ENCODE peak calls at places on chromosomes 11 and 22, in nine cellular contexts. B is A549, A is stomach, S is transverse colon, U is IMR-90, L is tibial nerve, V is adrenal gland, I is K562, G is sigmoid colon. X is an unnamed sample. For H3K4me1, the result is how much of the 10 kb centered on the place peaks cover.

GRCh38 chr22:27125539-27125938 is 468.2 kb downstream of the MIAT start:
- DNase-seq in B (no peak), A (no peak), S (no peak), U (no peak), L (no peak), V (no peak), I (no peak), G (no peak), X (no peak)

GRCh38 chr11:2462092-2462985 is 17.5 kb downstream of the KCNQ1 start:
- DNase-seq in B (no peak), A (peak), S (no peak), U (no peak), L (no peak), V (peak), I (no peak), G (no peak), X (no peak)

GRCh38 chr22:16988257-16988656 is 19.8 kb downstream of the GAB4 start:
- DNase-seq in B (no peak), A (no peak), S (no peak), U (no peak), L (no peak), V (no peak), I (no peak), G (no peak), X (no peak)

GRCh38 chr11:12472401-12473065 is 95.2 kb downstream of the PARVA start:
- DNase-seq in B (no peak), A (no peak), S (no peak), U (no peak), L (no peak), V (no peak), I (no peak), G (no peak), X (no peak)

GRCh38 chr11:3127706-3128355 is 37.3 kb downstream of the OSBPL5 start:
- DNase-seq in B (no peak), A (no peak), S (no peak), U (no peak), L (no peak), V (no peak), I (no peak), G (no peak), X (no peak)

GRCh38 chr22:48554893-48555552 is 1272.7 kb downstream of the BRD1 start:
- DNase-seq in B (no peak), A (no peak), S (no peak), U (no peak), L (no peak), V (no peak), I (no peak), G (no peak), X (no peak)

GRCh38 chr11:126764221-126764620 is 236.3 kb downstream of the KIRREL3 start:
- DNase-seq in B (peak), A (no peak), S (no peak), U (peak), L (no peak), V (no peak), I (no peak), G (no peak), X (no peak)

GRCh38 chr11:59425131-59425530 is 1.1 kb downstream of the OR5A2 start:
- DNase-seq in B (no peak), A (no peak), S (no peak), U (no peak), L (no peak), V (no peak), I (no peak), G (no peak), X (no peak)

GRCh38 chr11:128521697-128522062 is 65.7 kb downstream of the ETS1 start:
- DNase-seq in B (no peak), A (no peak), S (no peak), U (no peak), L (no peak), V (no peak), I (no peak), G (no peak), X (no peak)

GRCh38 chr11:117096140-117096972 is 1.9 kb downstream of the SIK3 start:
- DNase-seq in B (peak), A (no peak), S (peak), U (no peak), L (no peak), V (no peak), I (peak), G (no peak), X (no peak)

GRCh38 chr22:31247726-31248125 is 35.6 kb downstream of the LIMK2 start:
- DNase-seq in B (no peak), A (no peak), S (no peak), U (no peak), L (no peak), V (no peak), I (no peak), G (no peak), X (no peak)
- H3K4me1 ChIP-seq in B (under half), A (half or more), S (under half), U (under half), L (under half), V (under half), I (under half), G (under half), X (under half)

GRCh38 chr11:63997104-63997700 is 11.0 kb downstream of the OTUB1 start:
- DNase-seq in B (no peak), A (no peak), S (no peak), U (no peak), L (no peak), V (no peak), I (no peak), G (no peak), X (no peak)

GRCh38 chr11:63997801-63998332 is 11.6 kb downstream of the OTUB1 start:
- DNase-seq in B (no peak), A (no peak), S (no peak), U (no peak), L (no peak), V (no peak), I (no peak), G (no peak), X (no peak)

GRCh38 chr11:64000026-64000739 is 13.9 kb downstream of the OTUB1 start:
- DNase-seq in B (no peak), A (peak), S (peak), U (peak), L (peak), V (peak), I (no peak), G (peak), X (peak)

GRCh38 chr11:63999349-64000025 is 13.2 kb downstream of the OTUB1 start:
- DNase-seq in B (peak), A (peak), S (peak), U (no peak), L (no peak), V (peak), I (peak), G (peak), X (peak)

DNA sequence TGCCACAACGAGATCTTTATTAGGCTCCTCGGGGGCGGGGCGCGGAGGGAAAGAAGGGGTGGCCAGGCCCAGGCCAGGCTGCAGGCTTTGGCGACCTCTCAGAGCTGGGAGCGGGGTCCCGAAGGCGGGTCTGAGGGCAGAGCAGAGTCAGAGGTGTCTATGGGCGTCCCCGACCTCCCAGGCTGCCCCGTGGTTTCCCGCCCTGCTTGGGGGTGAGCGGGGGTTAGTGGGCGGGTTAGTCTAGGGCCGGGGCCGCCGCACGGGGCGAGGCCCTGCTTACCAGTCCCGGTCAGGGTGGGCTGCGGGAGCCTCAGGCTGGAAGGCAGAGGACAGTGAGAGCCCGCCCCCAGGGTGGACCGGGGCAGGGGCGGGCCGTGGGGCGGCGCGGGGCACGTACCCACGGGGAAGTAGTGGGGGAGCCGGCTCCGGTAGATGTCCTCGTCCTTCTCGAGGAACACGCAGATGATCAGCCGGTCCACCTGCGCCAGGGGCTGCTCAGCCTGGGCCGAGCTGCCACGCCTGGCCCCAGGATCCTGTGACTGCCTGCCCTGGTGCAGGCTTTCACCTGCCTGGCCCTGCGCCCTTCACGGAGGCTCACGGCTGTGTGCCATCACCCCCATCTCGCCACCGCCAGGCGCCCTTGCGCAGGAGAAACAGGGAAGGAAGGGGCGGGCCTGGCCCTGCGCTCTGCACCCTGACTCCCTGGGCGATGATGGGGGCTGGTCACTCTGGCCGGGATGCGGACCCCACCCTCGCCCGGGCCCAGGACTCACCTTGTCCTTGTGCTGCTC is 12.5 kb downstream of the OTUB1 start:
- DNase-seq in B (peak), A (peak), S (no peak), U (no peak), L (no peak), V (peak), I (no peak), G (no peak), X (no peak)
- TF ChIP-seq POLR2A in B (no peak), A (no peak), S (no peak), U (no peak), L (no peak), V (no peak), I (no peak), G (no peak), X (no peak)

GRCh38 chr22:31637375-31637937 is 24.6 kb downstream of the PISD start:
- DNase-seq in B (no peak), A (no peak), S (no peak), U (no peak), L (no peak), V (no peak), I (no peak), G (no peak), X (no peak)

GRCh38 chr22:31639640-31640039 is 22.4 kb downstream of the PISD start:
- DNase-seq in B (no peak), A (peak), S (peak), U (no peak), L (no peak), V (no peak), I (no peak), G (no peak), X (peak)

GRCh38 chr22:31635638-31636306 is 26.2 kb downstream of the PISD start:
- DNase-seq in B (no peak), A (peak), S (no peak), U (no peak), L (no peak), V (no peak), I (no peak), G (no peak), X (no peak)

DNA sequence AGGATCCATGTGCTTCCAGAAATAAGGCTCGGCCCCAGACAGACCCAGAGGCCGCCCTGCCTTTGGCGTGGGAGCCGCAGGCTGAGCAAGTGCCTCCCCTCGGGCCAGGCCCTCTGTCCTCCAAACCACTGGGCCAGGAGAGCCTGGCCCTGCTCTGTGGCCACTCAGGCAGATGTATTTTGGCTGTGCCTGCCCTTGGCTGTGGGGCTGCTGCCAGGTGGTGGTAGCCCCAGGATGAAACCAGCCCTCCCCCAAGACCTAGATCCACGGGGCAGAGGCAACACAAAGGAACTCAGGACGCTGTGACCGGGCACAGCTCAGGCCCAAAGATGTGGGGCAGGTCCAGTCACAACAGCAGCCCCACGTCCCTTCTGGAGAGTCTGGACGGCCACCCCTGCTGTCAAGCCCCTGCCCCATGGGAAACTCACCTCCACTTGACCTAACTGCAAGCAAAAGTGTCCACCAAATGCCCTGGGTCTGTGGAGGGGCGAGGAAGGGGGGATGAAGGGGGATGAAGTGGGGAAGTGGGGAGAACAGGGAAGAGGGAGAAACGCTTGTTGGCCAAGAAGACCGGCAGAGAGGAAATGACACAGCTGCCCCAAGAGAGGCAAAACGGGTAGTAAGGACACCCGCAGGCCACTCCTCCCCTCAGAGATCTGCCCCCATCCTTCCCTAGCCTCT is 23.9 kb downstream of the PISD start:
- DNase-seq in B (no peak), A (no peak), S (peak), U (no peak), L (peak), V (peak), I (no peak), G (no peak), X (no peak)
- H3K4me3 ChIP-seq in B (no peak), A (peak), S (peak), U (no peak), L (peak), V (no peak), I (no peak), G (peak), X (peak)

DNA sequence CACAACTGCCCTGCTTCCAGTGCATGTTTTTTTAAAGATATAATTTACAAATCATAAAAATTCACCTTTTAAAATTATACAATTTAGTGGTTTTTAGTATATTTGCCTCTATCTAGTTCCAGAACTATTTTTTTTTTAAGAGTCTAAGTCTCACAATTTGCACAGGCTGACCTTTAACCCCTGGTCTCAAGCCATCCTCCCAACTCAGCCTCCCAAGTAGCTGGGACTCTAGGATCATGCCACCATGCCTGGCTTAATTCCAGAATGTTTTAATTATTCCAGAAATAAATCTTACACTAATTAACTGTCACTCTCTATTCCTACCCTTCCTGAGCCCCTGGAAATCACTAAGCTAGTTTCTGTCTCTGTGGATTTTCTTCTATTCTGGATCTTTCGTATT is 1.4 kb upstream of the ARCN1 start:
- DNase-seq in B (no peak), A (no peak), S (no peak), U (no peak), L (no peak), V (no peak), I (no peak), G (no peak), X (no peak)
- H3K4me1 ChIP-seq in B (under half), A (under half), S (under half), U (under half), L (under half), V (under half), I (under half), G (under half), X (under half)

GRCh38 chr11:23006730-23007129 is 146.5 kb upstream of the CCDC179 start:
- DNase-seq in B (no peak), A (no peak), S (no peak), U (peak), L (no peak), V (no peak), I (no peak), G (no peak), X (no peak)
- TF ChIP-seq POLR2A in B (no peak), A (no peak), S (no peak), U (no peak), L (no peak), V (no peak), I (no peak), G (no peak), X (no peak)

X was measured in breast epithelium.